ENCODE peak calls at places on chromosomes 1 and 21, in five cellular contexts. One of them, this sample, is unnamed.

GRCh38 chr1:228849011-228849541 is 113.8 kb downstream of the RHOU start:
- DNase-seq in astrocyte of the spinal cord: no peak
- DNase-seq in stimulated activated CD8-positive, alpha-beta memory T cell treated with anti-CD3 and anti-CD28 coated beads, Interleukin-4, amount 100 ng/mL, for 4 hours: no peak
- DNase-seq in NCI-H774: peak; percentile 65
- DNase-seq in cardiac septum: no peak
- DNase-seq in this sample: no peak

GRCh38 chr1:99266731-99267130 is 2.4 kb downstream of the PLPPR4 start:
- DNase-seq in cardiac septum: no peak
- DNase-seq in stimulated activated CD8-positive, alpha-beta memory T cell treated with anti-CD3 and anti-CD28 coated beads, Interleukin-4, amount 100 ng/mL, for 4 hours: no peak
- DNase-seq in NCI-H774: no peak
- DNase-seq in astrocyte of the spinal cord: peak; percentile 74
- DNase-seq in this sample: no peak

GRCh38 chr1:150415800-150416199 is 51.9 kb downstream of the RPRD2 start:
- DNase-seq in stimulated activated CD8-positive, alpha-beta memory T cell treated with anti-CD3 and anti-CD28 coated beads, Interleukin-4, amount 100 ng/mL, for 4 hours: no peak
- DNase-seq in astrocyte of the spinal cord: no peak
- DNase-seq in NCI-H774: no peak
- DNase-seq in cardiac septum: no peak
- DNase-seq in this sample: no peak

GRCh38 chr1:14095001-14095400 is 395.0 kb downstream of the PRDM2 start:
- DNase-seq in cardiac septum: no peak
- DNase-seq in stimulated activated CD8-positive, alpha-beta memory T cell treated with anti-CD3 and anti-CD28 coated beads, Interleukin-4, amount 100 ng/mL, for 4 hours: no peak
- DNase-seq in astrocyte of the spinal cord: peak; percentile 7
- DNase-seq in NCI-H774: peak; percentile 33
- DNase-seq in this sample: no peak

GRCh38 chr1:203680765-203681164 is 54.1 kb downstream of the ATP2B4 start:
- DNase-seq in cardiac septum: no peak
- DNase-seq in NCI-H774: no peak
- DNase-seq in stimulated activated CD8-positive, alpha-beta memory T cell treated with anti-CD3 and anti-CD28 coated beads, Interleukin-4, amount 100 ng/mL, for 4 hours: no peak
- DNase-seq in astrocyte of the spinal cord: no peak
- DNase-seq in this sample: no peak

GRCh38 chr21:41755258-41755933 is 11.5 kb downstream of the RIPK4 start:
- DNase-seq in astrocyte of the spinal cord: no peak
- DNase-seq in cardiac septum: no peak
- DNase-seq in NCI-H774: no peak
- DNase-seq in stimulated activated CD8-positive, alpha-beta memory T cell treated with anti-CD3 and anti-CD28 coated beads, Interleukin-4, amount 100 ng/mL, for 4 hours: no peak
- DNase-seq in this sample: peak; percentile 69

GRCh38 chr1:21537932-21538630 is 28.9 kb downstream of the ALPL start:
- DNase-seq in cardiac septum: peak; percentile 84
- DNase-seq in stimulated activated CD8-positive, alpha-beta memory T cell treated with anti-CD3 and anti-CD28 coated beads, Interleukin-4, amount 100 ng/mL, for 4 hours: no peak
- DNase-seq in NCI-H774: no peak
- DNase-seq in astrocyte of the spinal cord: peak; percentile 66
- DNase-seq in this sample: no peak

GRCh38 chr1:204331847-204332487 is 27.8 kb downstream of the PLEKHA6 start:
- DNase-seq in cardiac septum: no peak
- DNase-seq in NCI-H774: peak; percentile 52
- DNase-seq in stimulated activated CD8-positive, alpha-beta memory T cell treated with anti-CD3 and anti-CD28 coated beads, Interleukin-4, amount 100 ng/mL, for 4 hours: no peak
- DNase-seq in astrocyte of the spinal cord: no peak
- DNase-seq in this sample: no peak

GRCh38 chr21:44765231-44766013 is 36.2 kb downstream of the UBE2G2 start:
- DNase-seq in stimulated activated CD8-positive, alpha-beta memory T cell treated with anti-CD3 and anti-CD28 coated beads, Interleukin-4, amount 100 ng/mL, for 4 hours: no peak
- DNase-seq in astrocyte of the spinal cord: peak; percentile 10
- DNase-seq in cardiac septum: peak; percentile 67
- DNase-seq in NCI-H774: no peak
- DNase-seq in this sample: no peak

GRCh38 chr1:62912028-62912638 is 128.2 kb downstream of the ATG4C start:
- DNase-seq in cardiac septum: no peak
- DNase-seq in NCI-H774: no peak
- DNase-seq in astrocyte of the spinal cord: peak; percentile 31
- DNase-seq in stimulated activated CD8-positive, alpha-beta memory T cell treated with anti-CD3 and anti-CD28 coated beads, Interleukin-4, amount 100 ng/mL, for 4 hours: no peak
- DNase-seq in this sample: no peak

GRCh38 chr1:25729774-25730173 is 70.2 kb upstream of the SELENON start:
- DNase-seq in stimulated activated CD8-positive, alpha-beta memory T cell treated with anti-CD3 and anti-CD28 coated beads, Interleukin-4, amount 100 ng/mL, for 4 hours: no peak
- DNase-seq in NCI-H774: no peak
- DNase-seq in cardiac septum: peak; percentile 35
- DNase-seq in astrocyte of the spinal cord: no peak
- DNase-seq in this sample: no peak

GRCh38 chr1:53135735-53136114 is 6.7 kb downstream of the SLC1A7 start:
- DNase-seq in astrocyte of the spinal cord: peak; percentile 81
- DNase-seq in NCI-H774: no peak
- DNase-seq in cardiac septum: no peak
- DNase-seq in stimulated activated CD8-positive, alpha-beta memory T cell treated with anti-CD3 and anti-CD28 coated beads, Interleukin-4, amount 100 ng/mL, for 4 hours: no peak
- DNase-seq in this sample: no peak

GRCh38 chr1:24875976-24876609 is 54.0 kb downstream of the RUNX3 start:
- DNase-seq in astrocyte of the spinal cord: no peak
- DNase-seq in NCI-H774: no peak
- DNase-seq in cardiac septum: peak; percentile 38
- DNase-seq in stimulated activated CD8-positive, alpha-beta memory T cell treated with anti-CD3 and anti-CD28 coated beads, Interleukin-4, amount 100 ng/mL, for 4 hours: no peak
- DNase-seq in this sample: no peak

GRCh38 chr1:30753660-30754123 is 3.9 kb downstream of the LAPTM5 start:
- DNase-seq in cardiac septum: no peak
- DNase-seq in NCI-H774: no peak
- DNase-seq in astrocyte of the spinal cord: no peak
- DNase-seq in stimulated activated CD8-positive, alpha-beta memory T cell treated with anti-CD3 and anti-CD28 coated beads, Interleukin-4, amount 100 ng/mL, for 4 hours: no peak
- DNase-seq in this sample: no peak

GRCh38 chr1:2482588-2482987 is 6.5 kb downstream of the PLCH2 start:
- DNase-seq in cardiac septum: no peak
- DNase-seq in NCI-H774: no peak
- DNase-seq in stimulated activated CD8-positive, alpha-beta memory T cell treated with anti-CD3 and anti-CD28 coated beads, Interleukin-4, amount 100 ng/mL, for 4 hours: no peak
- DNase-seq in astrocyte of the spinal cord: no peak
- DNase-seq in this sample: no peak

GRCh38 chr1:30514945-30515344 is 208.4 kb downstream of the MATN1 start:
- DNase-seq in astrocyte of the spinal cord: no peak
- DNase-seq in stimulated activated CD8-positive, alpha-beta memory T cell treated with anti-CD3 and anti-CD28 coated beads, Interleukin-4, amount 100 ng/mL, for 4 hours: no peak
- DNase-seq in NCI-H774: no peak
- DNase-seq in cardiac septum: peak; percentile 29
- DNase-seq in this sample: no peak

GRCh38 chr1:72438270-72438669 is 155.9 kb upstream of the NEGR1 start:
- DNase-seq in stimulated activated CD8-positive, alpha-beta memory T cell treated with anti-CD3 and anti-CD28 coated beads, Interleukin-4, amount 100 ng/mL, for 4 hours: no peak
- DNase-seq in cardiac septum: no peak
- DNase-seq in NCI-H774: no peak
- DNase-seq in astrocyte of the spinal cord: peak; percentile 29
- DNase-seq in this sample: no peak

GRCh38 chr1:101290119-101290921 is 53.5 kb downstream of the S1PR1 start:
- DNase-seq in cardiac septum: no peak
- DNase-seq in astrocyte of the spinal cord: peak; percentile 7
- DNase-seq in NCI-H774: no peak
- DNase-seq in stimulated activated CD8-positive, alpha-beta memory T cell treated with anti-CD3 and anti-CD28 coated beads, Interleukin-4, amount 100 ng/mL, for 4 hours: no peak
- DNase-seq in this sample: no peak

GRCh38 chr1:98126740-98127139 is 205.9 kb upstream of the DPYD start:
- DNase-seq in cardiac septum: no peak
- DNase-seq in stimulated activated CD8-positive, alpha-beta memory T cell treated with anti-CD3 and anti-CD28 coated beads, Interleukin-4, amount 100 ng/mL, for 4 hours: no peak
- DNase-seq in NCI-H774: no peak
- DNase-seq in astrocyte of the spinal cord: no peak
- DNase-seq in this sample: no peak

GRCh38 chr1:230629511-230629910 is 12.8 kb upstream of the COG2 start:
- DNase-seq in stimulated activated CD8-positive, alpha-beta memory T cell treated with anti-CD3 and anti-CD28 coated beads, Interleukin-4, amount 100 ng/mL, for 4 hours: no peak
- DNase-seq in NCI-H774: no peak
- DNase-seq in cardiac septum: no peak
- DNase-seq in astrocyte of the spinal cord: no peak
- DNase-seq in this sample: no peak

GRCh38 chr21:45599146-45599581 is 44.4 kb upstream of the PCBP3 start:
- DNase-seq in cardiac septum: peak; percentile 44
- DNase-seq in NCI-H774: no peak
- DNase-seq in astrocyte of the spinal cord: no peak
- DNase-seq in stimulated activated CD8-positive, alpha-beta memory T cell treated with anti-CD3 and anti-CD28 coated beads, Interleukin-4, amount 100 ng/mL, for 4 hours: no peak
- DNase-seq in this sample: peak; percentile 50

GRCh38 chr1:212162635-212163034 is 122.6 kb upstream of the PPP2R5A start:
- DNase-seq in NCI-H774: no peak
- DNase-seq in cardiac septum: peak; percentile 82
- DNase-seq in astrocyte of the spinal cord: peak; percentile 71
- DNase-seq in stimulated activated CD8-positive, alpha-beta memory T cell treated with anti-CD3 and anti-CD28 coated beads, Interleukin-4, amount 100 ng/mL, for 4 hours: peak; percentile 2
- DNase-seq in this sample: no peak

GRCh38 chr1:227769047-227769446 is 33.8 kb downstream of the SNAP47 start:
- DNase-seq in NCI-H774: no peak
- DNase-seq in stimulated activated CD8-positive, alpha-beta memory T cell treated with anti-CD3 and anti-CD28 coated beads, Interleukin-4, amount 100 ng/mL, for 4 hours: no peak
- DNase-seq in cardiac septum: no peak
- DNase-seq in astrocyte of the spinal cord: no peak
- DNase-seq in this sample: peak; percentile 56

GRCh38 chr1:201898992-201899391 is 10.3 kb downstream of the SHISA4 start:
- DNase-seq in cardiac septum: no peak
- DNase-seq in stimulated activated CD8-positive, alpha-beta memory T cell treated with anti-CD3 and anti-CD28 coated beads, Interleukin-4, amount 100 ng/mL, for 4 hours: no peak
- DNase-seq in NCI-H774: no peak
- DNase-seq in astrocyte of the spinal cord: no peak
- DNase-seq in this sample: no peak